ENCODE peak calls at places on chromosome 21, in nine cellular contexts. X is transverse colon, T is SK-N-SH, H is ovary, J is stomach, F is A549, D is K562, Q is tibial nerve, A is HepG2. E is an unnamed sample.

GRCh38 chr21:37463083-37463780 is 96.7 kb downstream of the DYRK1A start:
- DNase-seq in H (no peak), D (peak), A (peak), X (no peak), T (peak), J (peak), F (peak), Q (no peak), E (no peak)

GRCh38 chr21:45538381-45539045 is 3.7 kb downstream of the SLC19A1 start:
- DNase-seq in J (peak), Q (peak), A (no peak), X (peak), H (peak), T (no peak), F (no peak), D (no peak), E (peak)

GRCh38 chr21:36156815-36157670 is at the start of gene DOP1B:
- DNase-seq in T (no peak), F (no peak), J (no peak), D (peak), X (peak), A (no peak), H (no peak), Q (no peak), E (peak)

GRCh38 chr21:37145635-37146111 is 72.6 kb downstream of the TTC3 start:
- DNase-seq in A (no peak), J (no peak), X (no peak), D (peak), T (no peak), Q (no peak), H (no peak), F (no peak), E (no peak)

GRCh38 chr21:17673261-17674020 is 60.7 kb upstream of the BTG3 start:
- DNase-seq in F (no peak), H (no peak), T (no peak), D (no peak), Q (no peak), X (no peak), A (no peak), J (no peak), E (no peak)

GRCh38 chr21:42570841-42571387 is 57.3 kb downstream of the SLC37A1 start:
- DNase-seq in D (no peak), T (peak), F (peak), Q (no peak), A (no peak), J (peak), H (peak), X (peak), E (peak)

GRCh38 chr21:38984982-38985422 is 179.3 kb downstream of the ETS2 start:
- DNase-seq in D (no peak), X (no peak), J (no peak), A (no peak), Q (no peak), F (no peak), H (no peak), T (peak), E (no peak)

GRCh38 chr21:36699026-36699545 is at the start of gene SIM2:
- DNase-seq in X (no peak), H (no peak), F (peak), T (peak), Q (no peak), A (no peak), D (peak), J (peak), E (no peak)

GRCh38 chr21:37758997-37759396 is 157.3 kb downstream of the KCNJ6 start:
- DNase-seq in T (peak), H (no peak), Q (no peak), A (peak), J (peak), D (peak), X (peak), F (peak), E (no peak)

GRCh38 chr21:37547615-37547975 is 181.0 kb downstream of the DYRK1A start:
- DNase-seq in H (no peak), Q (no peak), J (no peak), T (no peak), X (no peak), A (no peak), F (no peak), D (no peak), E (no peak)

GRCh38 chr21:25638634-25639166 is 358 bp upstream of the JAM2 start:
- DNase-seq in H (no peak), D (no peak), F (no peak), T (no peak), J (no peak), X (no peak), A (no peak), Q (no peak), E (no peak)

GRCh38 chr21:17455451-17455850 is 57.4 kb upstream of the CXADR start:
- DNase-seq in X (no peak), Q (no peak), D (no peak), H (no peak), F (peak), J (no peak), A (peak), T (no peak), E (no peak)

GRCh38 chr21:39087238-39087975 is 95.8 kb downstream of the PSMG1 start:
- DNase-seq in Q (no peak), H (no peak), J (no peak), F (no peak), A (no peak), X (no peak), T (no peak), D (no peak), E (no peak)

GRCh38 chr21:17925000-17925610 is 105.9 kb upstream of the C21orf91 start:
- DNase-seq in A (peak), D (peak), T (peak), X (peak), Q (no peak), H (peak), J (peak), F (peak), E (no peak)

GRCh38 chr21:28636988-28637691 is 355.5 kb downstream of the LTN1 start:
- DNase-seq in H (no peak), D (no peak), A (no peak), X (no peak), T (no peak), J (no peak), Q (no peak), F (peak), E (no peak)

GRCh38 chr21:42556960-42557359 is 43.3 kb downstream of the SLC37A1 start:
- DNase-seq in Q (no peak), H (no peak), T (no peak), F (no peak), X (peak), J (no peak), A (no peak), D (no peak), E (no peak)

GRCh38 chr21:22020221-22020620 is 1022.0 kb downstream of the NCAM2 start:
- DNase-seq in F (no peak), Q (no peak), D (no peak), T (no peak), J (no peak), H (no peak), X (no peak), A (no peak), E (no peak)

GRCh38 chr21:25330266-25330665 is 277.0 kb downstream of the MRPL39 start:
- DNase-seq in J (no peak), T (no peak), D (no peak), X (no peak), A (no peak), Q (no peak), H (no peak), F (no peak), E (no peak)

GRCh38 chr21:45152265-45152746 is 77.9 kb downstream of the ADARB1 start:
- DNase-seq in D (peak), H (no peak), T (no peak), F (no peak), A (no peak), Q (no peak), J (peak), X (peak), E (no peak)

GRCh38 chr21:33916200-33916567 is 580 bp upstream of the ATP5PO start:
- DNase-seq in D (no peak), J (no peak), Q (no peak), F (no peak), T (no peak), X (no peak), A (no peak), H (no peak), E (no peak)

GRCh38 chr21:42466700-42467612 is 29.1 kb downstream of the RSPH1 start:
- DNase-seq in A (peak), Q (no peak), H (no peak), J (no peak), F (peak), X (peak), T (no peak), D (peak), E (peak)

DNA sequence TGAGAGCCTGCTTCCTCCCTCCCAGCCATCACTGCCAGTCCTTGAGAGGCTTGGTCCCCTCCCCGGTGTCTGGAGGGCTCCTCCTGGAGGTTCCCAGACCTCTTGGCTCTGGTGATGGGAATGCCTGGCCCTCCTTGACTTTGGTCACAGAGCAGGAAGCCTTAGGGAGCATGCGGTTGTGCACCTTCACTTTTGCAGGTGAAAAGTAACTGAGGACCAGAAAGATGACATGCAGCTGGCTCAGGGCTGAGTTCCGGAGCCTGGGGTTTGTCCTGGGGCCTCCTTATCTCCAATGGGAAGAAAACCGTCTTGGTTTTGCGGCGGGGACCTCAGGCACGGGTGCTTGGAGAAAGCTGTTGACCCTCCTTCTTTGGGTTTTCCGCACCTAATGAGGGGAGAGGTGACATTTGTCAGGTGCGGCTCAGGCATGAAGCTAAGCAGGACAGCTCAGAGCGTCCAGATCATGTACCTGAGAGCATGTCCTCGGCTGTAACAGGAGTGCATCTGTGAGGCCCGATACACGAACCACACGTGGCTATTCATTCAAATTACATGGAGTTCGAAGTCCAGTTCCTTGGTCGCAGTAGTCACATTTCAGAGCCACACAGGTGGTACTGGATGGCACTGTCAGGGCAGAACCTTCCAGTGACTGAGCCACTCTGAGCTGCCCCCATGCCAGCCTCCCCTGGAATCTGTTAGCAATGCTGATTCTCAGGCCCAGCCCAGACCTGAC is 608 bp upstream of the MX2 start:
- DNase-seq in X (no peak), J (no peak), D (no peak), F (no peak), T (no peak), Q (no peak), A (peak), H (no peak), E (no peak)
- H3K4me3 ChIP-seq in X (peak), J (peak), D (no peak), F (no peak), T (no peak), Q (peak), A (peak), H (no peak), E (peak)

GRCh38 chr21:15638856-15639549 is 90.8 kb upstream of the USP25 start:
- DNase-seq in X (no peak), D (no peak), H (no peak), T (no peak), Q (no peak), F (no peak), A (peak), J (peak), E (no peak)
- TF ChIP-seq EP300 in X (no peak), D (no peak), H (no peak), T (no peak), Q (no peak), F (no peak), A (no peak), J (no peak), E (no peak)

GRCh38 chr21:43728467-43729390 is 9.8 kb downstream of the PDXK start:
- DNase-seq in F (peak), A (peak), X (peak), D (peak), J (peak), H (peak), Q (peak), T (peak), E (peak)

GRCh38 chr21:43727571-43728466 is 8.9 kb downstream of the PDXK start:
- DNase-seq in F (peak), H (peak), T (no peak), J (peak), D (peak), Q (no peak), A (peak), X (no peak), E (no peak)

GRCh38 chr21:43731476-43731875 is 12.5 kb downstream of the PDXK start:
- DNase-seq in F (no peak), X (no peak), T (no peak), H (peak), D (no peak), J (peak), A (peak), Q (no peak), E (no peak)

GRCh38 chr21:43723648-43724047 is 4.7 kb downstream of the PDXK start:
- DNase-seq in T (no peak), J (no peak), Q (no peak), D (no peak), X (no peak), A (no peak), F (no peak), H (no peak), E (no peak)

DNA sequence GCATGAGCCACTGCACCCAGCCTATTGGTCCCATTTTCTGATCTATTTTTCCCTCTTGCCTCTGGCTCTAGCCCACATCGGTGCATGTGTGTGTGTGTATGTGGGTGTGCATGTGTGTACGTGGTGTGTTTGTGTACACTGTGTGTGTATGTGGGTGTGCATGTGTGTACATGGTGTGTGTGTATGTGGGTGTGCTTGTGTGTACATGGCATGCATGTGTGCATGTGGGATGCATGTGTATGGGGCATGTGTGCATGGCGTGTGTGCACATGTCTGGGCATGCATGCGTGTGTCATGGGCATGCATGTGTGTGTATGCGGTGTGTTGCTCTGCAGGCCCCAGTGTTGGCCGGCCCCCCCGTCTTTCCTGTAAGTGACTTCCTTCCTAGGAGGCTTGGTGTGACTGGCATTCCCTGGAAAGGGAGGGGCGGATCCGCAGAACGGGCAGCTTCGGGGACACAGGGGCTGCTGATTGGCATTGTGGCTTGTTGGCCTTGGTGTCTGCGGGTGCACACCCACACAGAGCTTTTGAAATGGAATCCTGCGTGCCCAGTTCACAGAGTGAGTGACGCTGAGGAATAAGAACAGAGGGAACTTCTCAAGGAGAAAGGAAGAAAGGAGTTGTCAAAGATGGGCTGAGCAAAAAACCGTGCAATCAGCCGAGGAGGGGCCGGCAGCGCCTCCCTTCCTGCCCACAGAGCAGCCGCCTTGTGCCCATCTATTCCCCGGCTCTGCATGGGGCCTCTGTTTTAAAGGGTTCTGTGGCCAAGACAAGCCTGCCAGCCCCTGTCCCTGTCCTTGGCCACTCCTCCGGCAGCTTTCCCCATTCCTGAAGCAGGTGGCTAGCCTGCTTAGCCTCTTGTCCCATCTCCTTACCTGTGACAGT is 8.0 kb downstream of the PDXK start:
- DNase-seq in H (peak), F (peak), Q (no peak), J (no peak), D (no peak), X (no peak), A (no peak), T (no peak), E (no peak)
- H3K4me3 ChIP-seq in H (no peak), F (peak), Q (no peak), J (peak), D (no peak), X (no peak), A (peak), T (no peak), E (peak)

GRCh38 chr21:46599251-46599572 is 5.7 kb downstream of the S100B start:
- DNase-seq in J (no peak), F (peak), Q (no peak), H (peak), A (peak), D (peak), T (peak), X (no peak), E (no peak)
- TF ChIP-seq EP300 in J (no peak), F (no peak), Q (no peak), H (no peak), A (no peak), D (no peak), T (no peak), X (no peak), E (no peak)

GRCh38 chr21:44024895-44025353 is 12.8 kb downstream of the TRAPPC10 start:
- DNase-seq in A (no peak), T (no peak), D (peak), X (peak), J (no peak), H (peak), Q (no peak), F (no peak), E (peak)
- H3K4me3 ChIP-seq in A (no peak), T (no peak), D (no peak), X (no peak), J (no peak), H (no peak), Q (no peak), F (no peak), E (no peak)

GRCh38 chr21:34950980-34951379 is 98.1 kb downstream of the RUNX1 start:
- DNase-seq in D (peak), F (no peak), J (no peak), X (no peak), A (no peak), T (no peak), Q (no peak), H (no peak), E (no peak)

GRCh38 chr21:34949499-34949898 is 99.6 kb downstream of the RUNX1 start:
- DNase-seq in J (no peak), H (no peak), Q (no peak), F (no peak), D (no peak), X (no peak), A (no peak), T (no peak), E (no peak)

GRCh38 chr21:34953950-34954349 is 95.2 kb downstream of the RUNX1 start:
- DNase-seq in D (no peak), T (no peak), A (no peak), H (no peak), F (no peak), Q (no peak), X (no peak), J (no peak), E (no peak)

GRCh38 chr21:34949045-34949444 is 100.1 kb downstream of the RUNX1 start:
- DNase-seq in Q (no peak), J (no peak), X (no peak), F (no peak), D (no peak), T (no peak), H (no peak), A (no peak), E (no peak)

DNA sequence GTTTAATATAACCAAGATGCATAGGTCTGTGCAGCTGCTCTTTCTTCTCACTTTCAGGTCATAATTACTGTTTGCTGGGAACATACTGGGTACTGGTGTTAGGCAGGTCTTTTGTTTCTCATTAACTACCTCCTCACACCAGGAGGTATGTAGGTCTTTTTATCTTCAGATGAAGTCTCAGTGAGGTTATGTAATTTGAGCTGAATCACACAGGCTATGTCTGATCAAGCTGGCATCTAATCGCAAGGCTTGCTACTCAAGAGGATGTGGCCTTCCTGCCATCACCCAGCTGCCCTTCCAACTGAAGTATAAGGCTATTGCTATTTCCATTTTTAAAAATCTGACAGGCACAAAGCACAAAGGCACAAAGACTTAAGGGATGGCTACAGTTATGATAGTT is 96.4 kb downstream of the RUNX1 start:
- DNase-seq in J (no peak), Q (no peak), A (no peak), X (no peak), F (peak), H (no peak), D (no peak), T (no peak), E (no peak)
- TF ChIP-seq EP300 in J (no peak), Q (no peak), A (no peak), X (no peak), F (no peak), H (no peak), D (no peak), T (no peak), E (no peak)

DNA sequence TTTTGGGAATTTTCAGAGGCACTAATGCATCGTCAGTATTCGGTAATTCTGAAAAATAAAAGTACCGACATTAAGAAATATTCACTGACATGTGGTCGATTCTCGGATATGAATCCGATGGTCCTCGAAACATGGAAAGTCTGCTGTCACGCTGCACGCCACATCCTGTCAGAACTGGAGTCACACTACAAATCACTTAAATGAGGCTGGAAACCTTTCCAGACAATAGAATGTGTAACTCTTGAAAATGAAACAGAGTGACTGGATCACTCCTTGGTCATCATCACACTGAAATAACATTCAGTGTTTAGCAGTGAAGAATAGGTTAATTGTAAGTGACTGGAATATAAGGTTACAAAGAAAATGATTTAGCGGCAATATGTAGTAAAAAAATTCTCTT is 620.1 kb upstream of the ADAMTS5 start:
- DNase-seq in T (no peak), D (no peak), J (no peak), F (no peak), A (no peak), Q (no peak), X (no peak), H (no peak), E (no peak)
- H3K4me3 ChIP-seq in T (no peak), D (no peak), J (no peak), F (no peak), A (no peak), Q (no peak), X (no peak), H (no peak), E (no peak)

E was measured in suprapubic skin.